ENCODE peak calls at places on chromosomes 1 and 21, in four cellular contexts. F is stomach, U is spleen, W is testis. H is an unnamed sample.

GRCh38 chr1:111271464-111271801 is 19.2 kb upstream of the CHIA start:
- DNase-seq in F (no peak), U (no peak), W (no peak), H (no peak)

GRCh38 chr1:101105877-101106276 is 80.3 kb upstream of the DPH5 start:
- DNase-seq in F (no peak), U (no peak), W (no peak), H (no peak)

GRCh38 chr1:160346953-160347352 is 3.8 kb downstream of the NCSTN start:
- DNase-seq in F (no peak), U (no peak), W (no peak), H (no peak)

GRCh38 chr21:23861908-23862504 is 1745.3 kb downstream of the MRPL39 start:
- DNase-seq in F (no peak), U (no peak), W (no peak), H (no peak)

GRCh38 chr1:33047839-33048305 is 11.2 kb upstream of the AK2 start:
- DNase-seq in F (no peak), U (no peak), W (no peak), H (no peak)

GRCh38 chr1:212186427-212187207 is 98.6 kb upstream of the PPP2R5A start:
- DNase-seq in F (peak), U (no peak), W (no peak), H (peak)

GRCh38 chr1:236759252-236759859 is 35.7 kb upstream of the MTR start:
- DNase-seq in F (no peak), U (no peak), W (no peak), H (no peak)

GRCh38 chr1:169113613-169114119 is 7.2 kb downstream of the ATP1B1 start:
- DNase-seq in F (no peak), U (no peak), W (no peak), H (no peak)

DNA sequence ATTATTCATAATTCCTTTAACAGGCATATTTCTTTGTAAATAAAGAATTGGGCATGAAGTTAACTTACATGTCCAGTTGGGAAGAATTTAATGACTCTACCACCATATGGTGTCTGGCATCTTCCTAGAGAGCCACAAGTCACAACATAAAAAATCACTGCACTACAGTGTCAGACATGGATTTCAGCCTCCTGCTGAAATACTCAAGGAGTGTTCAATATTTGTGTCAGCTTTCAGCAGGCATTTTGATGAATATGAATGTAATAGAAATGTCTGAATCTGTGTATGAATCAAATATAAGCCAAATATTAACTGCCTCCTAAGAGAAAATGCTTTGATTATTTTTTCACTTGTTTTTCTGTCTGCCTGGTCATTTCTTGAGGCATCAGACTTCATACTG is 92.0 kb upstream of the TMPRSS15 start:
- DNase-seq in F (no peak), U (no peak), W (no peak), H (no peak)
- TF ChIP-seq POLR2A in F (no peak), U (no peak), W (no peak), H (no peak)

GRCh38 chr1:226407497-226408284 is at the start of gene PARP1:
- DNase-seq in F (peak), U (peak), W (peak), H (peak)

GRCh38 chr1:226406401-226406881 is 1.5 kb downstream of the PARP1 start:
- DNase-seq in F (no peak), U (no peak), W (no peak), H (no peak)

GRCh38 chr1:226407199-226407496 is 745 bp downstream of the PARP1 start:
- DNase-seq in F (no peak), U (no peak), W (no peak), H (no peak)

GRCh38 chr1:226409392-226409791 is 1.5 kb upstream of the PARP1 start:
- DNase-seq in F (no peak), U (no peak), W (no peak), H (no peak)

GRCh38 chr1:226408285-226409184 is 642 bp upstream of the PARP1 start:
- DNase-seq in F (no peak), U (peak), W (no peak), H (no peak)
- TF ChIP-seq POLR2A in F (no peak), U (no peak), W (no peak), H (peak)

GRCh38 chr1:6197746-6198427 is 1.5 kb downstream of the RPL22 start:
- DNase-seq in F (no peak), U (no peak), W (no peak), H (no peak)

GRCh38 chr1:6202256-6202655 is 2.9 kb upstream of the RPL22 start:
- DNase-seq in F (no peak), U (no peak), W (no peak), H (no peak)

GRCh38 chr1:6200188-6200809 is 904 bp upstream of the RPL22 start:
- DNase-seq in F (no peak), U (no peak), W (no peak), H (no peak)

GRCh38 chr1:6198646-6199297 is 623 bp downstream of the RPL22 start:
- DNase-seq in F (no peak), U (no peak), W (no peak), H (no peak)

GRCh38 chr1:6199298-6200187 is at the start of gene RPL22:
- DNase-seq in F (peak), U (peak), W (peak), H (peak)
- TF ChIP-seq POLR2A in F (peak), U (peak), W (no peak), H (peak)

GRCh38 chr1:155250246-155250632 is 5.0 kb downstream of the ENTREP3 start:
- DNase-seq in F (no peak), U (no peak), W (no peak), H (no peak)

GRCh38 chr1:155251566-155251965 is 3.7 kb downstream of the ENTREP3 start:
- DNase-seq in F (no peak), U (peak), W (no peak), H (no peak)

GRCh38 chr1:155247667-155248563 is 7.4 kb downstream of the ENTREP3 start:
- DNase-seq in F (no peak), U (no peak), W (no peak), H (no peak)

GRCh38 chr1:155253208-155253607 is 2.1 kb downstream of the ENTREP3 start:
- DNase-seq in F (no peak), U (peak), W (no peak), H (no peak)

DNA sequence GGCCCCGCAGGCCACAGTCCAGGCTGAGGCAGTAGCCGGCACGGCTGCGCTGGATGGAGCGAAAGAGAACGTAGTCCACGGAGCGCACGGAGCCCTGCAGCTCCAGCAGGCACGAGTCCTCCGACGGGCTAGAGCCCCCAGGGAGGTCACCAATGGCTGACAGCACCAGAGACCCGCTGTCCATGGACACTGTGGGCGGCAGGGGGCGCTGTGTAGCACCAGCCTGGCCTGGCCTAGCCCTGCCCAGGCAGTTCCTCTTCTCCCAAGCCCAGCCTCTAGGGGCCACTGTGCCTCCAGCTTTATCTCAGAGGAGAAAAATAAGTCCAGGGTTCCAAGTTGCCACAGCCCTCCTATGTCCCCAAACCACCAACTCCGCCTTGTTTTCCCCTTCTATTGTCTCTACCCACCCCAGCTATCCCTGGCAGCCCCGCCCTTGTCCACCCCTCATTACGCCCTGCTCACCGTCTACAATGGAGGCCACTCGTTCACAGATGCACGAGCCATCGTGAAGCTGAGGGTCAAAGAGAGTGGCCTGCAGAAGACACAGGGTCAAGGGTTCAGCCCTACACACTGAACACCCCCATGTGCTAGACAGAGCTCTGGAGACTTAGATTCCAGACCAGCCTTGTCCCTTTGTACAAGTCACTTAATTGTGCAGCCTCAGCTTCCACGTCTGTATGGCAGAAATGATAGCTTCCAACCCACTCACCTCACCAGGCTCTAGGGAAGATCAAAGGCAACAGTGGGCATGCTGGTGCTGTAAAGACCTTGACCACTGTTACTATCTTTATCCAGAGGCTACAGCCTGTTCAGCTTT is 4.4 kb downstream of the ENTREP3 start:
- DNase-seq in F (peak), U (peak), W (peak), H (peak)
- TF ChIP-seq POLR2A in F (no peak), U (no peak), W (no peak), H (no peak)

GRCh38 chr1:14165289-14165867 is 433.1 kb upstream of the KAZN start:
- DNase-seq in F (no peak), U (no peak), W (no peak), H (no peak)
- TF ChIP-seq POLR2A in F (no peak), U (no peak), W (no peak), H (no peak)

DNA sequence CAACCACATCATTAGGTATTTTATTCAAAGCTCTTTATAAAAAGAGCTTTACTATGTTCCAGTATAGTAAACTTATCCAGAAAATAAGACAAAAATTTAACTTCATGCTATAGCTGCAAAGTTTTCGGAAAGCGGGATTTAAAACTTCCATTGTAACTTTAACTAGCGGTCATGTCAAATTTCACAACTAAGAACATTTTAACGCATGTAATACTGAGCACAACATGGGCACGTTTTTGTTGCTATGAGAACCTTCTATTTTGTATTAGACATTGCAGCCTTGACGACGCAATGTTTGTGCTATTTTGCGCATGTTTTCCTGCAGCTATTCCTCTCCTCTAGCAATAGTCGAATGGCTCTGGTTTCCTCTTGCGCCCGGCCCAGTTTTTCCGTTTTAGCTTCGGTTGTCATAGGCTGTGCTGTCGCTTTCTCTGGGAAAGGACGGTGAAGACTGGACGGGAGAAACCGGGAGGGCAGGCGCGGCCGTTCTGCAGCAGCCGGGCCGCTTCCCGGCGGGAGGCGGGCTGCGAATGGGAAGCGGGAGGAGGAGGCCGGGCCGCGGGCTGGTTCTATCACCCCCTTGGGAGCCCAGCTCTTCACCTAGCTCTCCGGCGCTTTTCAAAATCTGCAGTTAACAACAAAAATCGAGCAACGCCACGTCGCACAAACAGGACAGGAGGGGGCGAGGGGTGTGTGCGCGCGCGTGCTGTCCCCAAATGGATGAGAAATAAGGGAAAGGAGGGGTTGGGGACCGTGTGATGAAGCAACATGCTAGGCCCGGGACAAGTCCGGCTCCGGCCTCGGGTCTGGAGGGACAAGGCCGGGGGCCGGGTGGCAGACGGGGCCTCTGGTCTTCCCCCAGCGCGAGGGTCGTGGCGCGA is 105.3 kb upstream of the HNRNPU start:
- DNase-seq in F (peak), U (peak), W (peak), H (peak)
- TF ChIP-seq POLR2A in F (peak), U (no peak), W (no peak), H (peak)

DNA sequence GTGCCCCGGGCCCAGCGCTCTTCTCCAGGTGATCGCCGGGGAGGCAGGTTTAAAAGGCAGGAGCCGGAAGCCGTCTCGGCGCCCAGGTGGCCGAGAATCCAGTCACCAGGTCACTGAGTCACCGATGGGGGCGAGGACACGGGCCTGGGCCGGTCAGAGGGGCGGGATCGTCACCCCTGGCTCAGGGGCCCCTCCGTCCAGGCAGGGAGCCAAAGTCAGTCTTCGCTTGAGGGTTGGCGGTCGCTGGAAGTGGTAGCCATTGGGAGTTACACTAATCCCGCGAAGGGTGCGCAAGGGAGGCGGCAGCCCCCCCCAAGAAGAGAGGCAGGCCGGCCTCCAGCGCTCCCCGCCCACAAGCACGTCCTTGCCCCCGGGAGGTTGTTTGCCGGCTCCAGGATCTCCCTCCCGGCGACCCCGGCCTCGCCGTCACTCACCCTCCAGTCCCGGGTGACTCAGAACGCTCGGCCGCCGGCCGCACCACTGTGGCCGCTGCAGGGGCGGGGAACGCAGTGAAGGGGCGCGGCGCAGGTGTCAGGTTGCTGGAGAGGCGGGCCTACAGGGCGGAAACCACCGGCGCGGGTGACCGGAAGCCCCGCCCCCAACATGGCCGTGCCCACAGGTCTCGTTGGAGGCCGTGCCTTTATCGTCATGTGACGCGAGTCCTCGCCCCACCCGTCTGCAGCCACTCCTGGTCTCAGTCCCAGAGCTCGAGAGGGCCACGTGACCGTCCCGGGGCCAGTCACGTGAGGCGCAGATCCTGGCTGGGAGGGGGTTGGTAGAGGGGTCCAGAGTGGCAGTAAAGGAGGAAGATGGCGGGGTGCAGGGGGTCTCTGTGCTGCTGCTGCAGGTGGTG is at the start of the genes CLCN6 and MTHFR:
- DNase-seq in F (peak), U (peak), W (peak), H (peak)
- TF ChIP-seq POLR2A in F (peak), U (peak), W (peak), H (peak)

GRCh38 chr1:156742017-156742416 is 1.1 kb upstream of the MRPL24 start:
- DNase-seq in F (no peak), U (no peak), W (no peak), H (no peak)

GRCh38 chr1:156744344-156744743 is 3.5 kb upstream of the MRPL24 start:
- DNase-seq in F (no peak), U (no peak), W (no peak), H (no peak)

GRCh38 chr1:156742801-156743200 is 1.9 kb upstream of the MRPL24 start:
- DNase-seq in F (no peak), U (peak), W (no peak), H (no peak)

GRCh38 chr1:156744786-156745419 is 4.0 kb upstream of the MRPL24 start:
- DNase-seq in F (no peak), U (no peak), W (no peak), H (no peak)

DNA sequence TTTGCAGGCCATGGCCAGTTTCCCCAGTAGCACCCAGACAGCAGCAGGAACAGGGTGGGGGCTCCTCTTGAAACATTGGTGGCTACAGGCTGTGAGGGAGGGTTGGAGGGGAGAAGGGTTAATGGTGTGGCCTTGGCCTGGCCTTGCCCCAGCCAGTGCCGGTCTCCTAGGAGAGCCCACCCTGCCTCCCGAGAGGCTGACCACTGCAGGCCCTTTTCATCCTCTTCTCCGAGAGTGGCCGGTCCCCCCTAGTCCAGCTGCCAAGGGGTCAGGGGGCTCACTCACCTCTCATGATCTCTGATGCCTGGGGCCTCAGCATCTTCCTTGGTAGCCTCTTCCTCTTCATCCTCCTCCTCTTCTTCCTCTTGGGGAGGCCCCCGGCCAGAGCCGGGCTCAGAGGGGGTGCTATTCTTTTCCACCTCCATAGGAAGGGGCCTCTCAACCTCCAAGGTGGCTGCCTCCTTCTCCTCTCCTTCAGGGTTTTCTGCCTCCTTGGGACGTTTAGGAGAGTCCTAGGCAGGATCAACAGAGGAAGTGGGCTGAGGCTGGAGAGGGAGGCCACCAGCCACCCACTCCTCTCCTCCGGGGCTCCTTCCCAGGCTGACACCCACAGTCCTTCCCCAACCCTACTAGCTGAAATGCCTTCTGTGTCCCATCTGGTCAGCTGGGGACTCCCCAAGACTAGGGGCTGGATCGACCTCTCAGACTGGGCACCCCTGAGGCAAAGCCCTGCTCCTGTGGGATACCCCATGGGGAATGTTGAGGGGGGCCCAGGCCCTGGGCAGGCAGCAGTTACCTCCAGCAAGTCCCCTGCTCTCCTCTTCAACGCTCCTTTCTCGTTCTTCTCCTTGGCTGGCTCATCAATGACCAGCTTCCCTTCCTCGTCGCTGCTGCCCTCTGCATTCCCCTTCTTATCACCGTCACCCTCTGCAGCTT is 2.7 kb upstream of the MRPL24 start:
- DNase-seq in F (no peak), U (no peak), W (no peak), H (no peak)
- TF ChIP-seq POLR2A in F (no peak), U (no peak), W (no peak), H (no peak)

H was measured in body of pancreas.